ENCODE peak calls at places on chromosomes 6 and 20, in seven cellular contexts. One of them, this sample, is unnamed.

GRCh38 chr6:110828396-110828795 is 13.1 kb upstream of the CDK19 start:
- DNase-seq in SK-N-SH: no peak
- DNase-seq in H1: no peak
- DNase-seq in HCT116: no peak
- DNase-seq in GM12878: no peak
- DNase-seq in HepG2: no peak
- DNase-seq in K562: no peak
- DNase-seq in this sample: no peak

GRCh38 chr20:24781061-24781980 is 167.7 kb upstream of the CST7 start:
- DNase-seq in H1: peak
- DNase-seq in GM12878: no peak
- DNase-seq in SK-N-SH: peak
- DNase-seq in HCT116: no peak
- DNase-seq in HepG2: peak
- DNase-seq in K562: no peak
- DNase-seq in this sample: peak

GRCh38 chr6:170174771-170175643 is 115.9 kb downstream of the DLL1 start:
- DNase-seq in SK-N-SH: peak
- DNase-seq in HepG2: no peak
- DNase-seq in K562: no peak
- DNase-seq in HCT116: no peak
- DNase-seq in H1: peak
- DNase-seq in GM12878: no peak
- DNase-seq in this sample: no peak

GRCh38 chr6:130922922-130923321 is 95.7 kb downstream of the SMLR1 start:
- DNase-seq in K562: no peak
- DNase-seq in HCT116: no peak
- DNase-seq in GM12878: no peak
- DNase-seq in HepG2: no peak
- DNase-seq in H1: no peak
- DNase-seq in SK-N-SH: no peak
- DNase-seq in this sample: no peak

GRCh38 chr20:62776692-62777527 is 19.4 kb upstream of the MRGBP start:
- DNase-seq in H1: no peak
- DNase-seq in HCT116: peak
- DNase-seq in K562: peak
- DNase-seq in GM12878: peak
- DNase-seq in SK-N-SH: peak
- DNase-seq in HepG2: peak
- DNase-seq in this sample: peak

GRCh38 chr20:31757254-31757653 is 18.2 kb downstream of the TPX2 start:
- DNase-seq in H1: no peak
- DNase-seq in GM12878: no peak
- DNase-seq in K562: no peak
- DNase-seq in SK-N-SH: no peak
- DNase-seq in HCT116: no peak
- DNase-seq in HepG2: no peak
- DNase-seq in this sample: no peak

GRCh38 chr6:25173951-25174474 is 105.2 kb upstream of the CARMIL1 start:
- DNase-seq in GM12878: no peak
- DNase-seq in SK-N-SH: no peak
- DNase-seq in K562: no peak
- DNase-seq in HCT116: peak
- DNase-seq in H1: no peak
- DNase-seq in HepG2: peak
- DNase-seq in this sample: peak

GRCh38 chr6:165744515-165745228 is 81.6 kb upstream of the PDE10A start:
- DNase-seq in H1: no peak
- DNase-seq in GM12878: peak
- DNase-seq in HepG2: no peak
- DNase-seq in K562: no peak
- DNase-seq in SK-N-SH: no peak
- DNase-seq in HCT116: no peak
- DNase-seq in this sample: no peak

GRCh38 chr6:106745396-106745795 is 116.0 kb downstream of the QRSL1 start:
- DNase-seq in HepG2: peak
- DNase-seq in GM12878: no peak
- DNase-seq in K562: no peak
- DNase-seq in H1: no peak
- DNase-seq in SK-N-SH: no peak
- DNase-seq in HCT116: no peak
- DNase-seq in this sample: no peak

GRCh38 chr6:86609549-86610388 is 327.6 kb upstream of the HTR1E start:
- DNase-seq in HCT116: no peak
- DNase-seq in H1: no peak
- DNase-seq in HepG2: no peak
- DNase-seq in SK-N-SH: peak
- DNase-seq in GM12878: no peak
- DNase-seq in K562: no peak
- DNase-seq in this sample: no peak

GRCh38 chr6:18339599-18339998 is 47.6 kb upstream of the RNF144B start:
- DNase-seq in SK-N-SH: no peak
- DNase-seq in HepG2: no peak
- DNase-seq in HCT116: no peak
- DNase-seq in H1: no peak
- DNase-seq in GM12878: no peak
- DNase-seq in K562: no peak
- DNase-seq in this sample: no peak

GRCh38 chr6:5511924-5512323 is 250.6 kb downstream of the FARS2 start:
- DNase-seq in HepG2: no peak
- DNase-seq in K562: no peak
- DNase-seq in SK-N-SH: no peak
- DNase-seq in H1: no peak
- DNase-seq in HCT116: no peak
- DNase-seq in GM12878: no peak
- DNase-seq in this sample: no peak
- TF ChIP-seq JUND in HepG2: no peak
- TF ChIP-seq JUND in K562: peak
- TF ChIP-seq JUND in SK-N-SH: peak
- TF ChIP-seq JUND in H1: no peak
- TF ChIP-seq JUND in HCT116: no peak
- TF ChIP-seq JUND in GM12878: no peak
- TF ChIP-seq JUND in this sample: no peak

GRCh38 chr6:71499667-71500066 is 211.1 kb downstream of the OGFRL1 start:
- DNase-seq in K562: no peak
- DNase-seq in HCT116: no peak
- DNase-seq in H1: no peak
- DNase-seq in GM12878: no peak
- DNase-seq in HepG2: no peak
- DNase-seq in SK-N-SH: no peak
- DNase-seq in this sample: no peak

GRCh38 chr6:71498643-71499042 is 210.0 kb downstream of the OGFRL1 start:
- DNase-seq in SK-N-SH: no peak
- DNase-seq in H1: no peak
- DNase-seq in HepG2: no peak
- DNase-seq in HCT116: no peak
- DNase-seq in K562: no peak
- DNase-seq in GM12878: no peak
- DNase-seq in this sample: no peak

GRCh38 chr6:71491844-71492243 is 203.2 kb downstream of the OGFRL1 start:
- DNase-seq in K562: no peak
- DNase-seq in SK-N-SH: no peak
- DNase-seq in GM12878: no peak
- DNase-seq in H1: no peak
- DNase-seq in HCT116: no peak
- DNase-seq in HepG2: no peak
- DNase-seq in this sample: no peak

GRCh38 chr6:71492668-71493067 is 204.1 kb downstream of the OGFRL1 start:
- DNase-seq in HCT116: no peak
- DNase-seq in GM12878: no peak
- DNase-seq in SK-N-SH: no peak
- DNase-seq in HepG2: no peak
- DNase-seq in K562: no peak
- DNase-seq in H1: no peak
- DNase-seq in this sample: no peak

DNA sequence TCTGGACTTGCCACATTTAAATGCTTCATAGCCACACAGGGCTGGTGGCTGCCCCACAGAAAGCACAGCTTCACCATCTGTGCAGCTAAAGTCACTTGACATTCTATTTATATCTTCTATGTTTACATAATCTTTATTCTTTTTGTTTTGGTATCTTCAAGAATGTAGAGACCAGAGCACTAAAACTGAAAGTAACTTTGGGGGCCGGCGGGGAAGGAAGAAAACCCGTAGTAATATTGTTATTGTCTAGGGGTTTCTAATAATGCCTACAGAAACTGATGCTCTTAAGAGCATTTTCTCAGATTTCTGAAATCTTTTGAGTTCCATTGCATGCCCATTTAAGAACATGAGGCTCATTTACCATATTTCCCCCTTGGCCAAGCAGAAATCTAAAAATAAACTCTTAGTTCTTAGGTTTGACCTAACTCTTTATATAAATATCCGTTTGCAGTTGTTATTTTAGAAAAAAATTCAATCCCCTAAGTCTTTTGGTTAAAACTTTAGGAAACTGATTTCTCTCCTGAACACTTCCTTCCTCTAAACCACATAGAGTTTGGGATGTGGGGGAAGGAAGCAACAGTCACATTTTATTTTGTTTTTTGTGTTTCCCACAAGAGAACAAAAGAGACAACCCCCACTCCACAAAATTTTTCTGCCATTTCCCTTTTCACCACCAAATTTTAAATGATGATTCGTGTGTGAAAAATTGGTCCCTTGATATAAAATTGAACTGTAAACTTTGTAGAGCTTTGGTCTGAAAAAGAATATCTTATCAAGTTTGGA is 207.6 kb downstream of the OGFRL1 start:
- DNase-seq in HCT116: no peak
- DNase-seq in SK-N-SH: no peak
- DNase-seq in K562: no peak
- DNase-seq in H1: no peak
- DNase-seq in HepG2: no peak
- DNase-seq in GM12878: peak
- DNase-seq in this sample: no peak
- TF ChIP-seq JUND in HCT116: no peak
- TF ChIP-seq JUND in SK-N-SH: no peak
- TF ChIP-seq JUND in K562: no peak
- TF ChIP-seq JUND in H1: no peak
- TF ChIP-seq JUND in HepG2: no peak
- TF ChIP-seq JUND in GM12878: no peak
- TF ChIP-seq JUND in this sample: no peak

DNA sequence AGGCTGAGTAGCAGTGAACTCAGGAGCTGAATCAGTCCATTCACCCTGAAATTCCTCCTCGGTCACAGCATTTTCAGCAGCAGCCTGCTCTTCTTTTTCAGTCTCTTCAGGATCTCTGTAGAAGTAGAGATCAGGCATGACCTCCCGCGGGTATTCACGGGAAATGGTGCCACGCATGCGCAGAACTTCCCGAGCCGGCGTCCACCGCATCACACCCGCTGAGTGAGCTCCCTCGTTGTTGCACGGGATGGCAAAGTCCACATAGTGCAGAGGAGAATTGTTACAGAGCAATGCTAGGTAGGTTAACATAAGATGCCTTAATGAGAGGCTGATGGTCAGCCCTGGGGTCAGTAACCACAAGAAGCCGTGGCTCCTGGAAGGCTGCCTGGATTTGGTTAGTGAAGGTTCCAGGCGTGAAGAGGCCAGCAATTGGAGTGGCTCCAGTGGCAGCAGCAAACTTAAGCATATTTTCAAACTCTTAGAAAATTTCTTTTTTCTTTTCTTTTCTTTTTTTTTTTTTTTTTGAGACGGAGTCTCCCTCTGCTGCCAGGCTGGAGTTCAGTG is 113.5 kb upstream of the HDAC2 start:
- DNase-seq in H1: no peak
- DNase-seq in SK-N-SH: no peak
- DNase-seq in K562: no peak
- DNase-seq in GM12878: no peak
- DNase-seq in HepG2: no peak
- DNase-seq in HCT116: no peak
- DNase-seq in this sample: no peak
- TF ChIP-seq JUND in H1: no peak
- TF ChIP-seq JUND in SK-N-SH: no peak
- TF ChIP-seq JUND in K562: no peak
- TF ChIP-seq JUND in GM12878: no peak
- TF ChIP-seq JUND in HepG2: no peak
- TF ChIP-seq JUND in HCT116: no peak
- TF ChIP-seq JUND in this sample: no peak

DNA sequence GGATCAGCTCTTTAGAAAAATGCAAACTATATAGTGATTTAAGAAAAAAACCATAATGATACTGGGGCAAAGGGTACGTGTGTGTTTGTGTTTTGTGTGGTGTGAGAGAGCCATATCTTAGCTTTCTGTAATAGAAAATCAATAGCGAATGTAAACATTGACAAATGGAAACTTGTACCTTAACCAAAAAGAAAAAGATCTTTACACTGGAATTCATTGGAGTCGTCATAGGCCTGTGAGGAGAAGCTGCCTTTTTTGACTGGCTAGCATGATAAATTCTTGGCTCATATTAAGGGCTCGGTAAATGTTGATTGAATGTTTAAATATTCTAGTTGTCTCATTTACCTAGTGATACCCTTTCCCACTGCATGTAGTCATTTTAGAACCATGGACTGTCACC is 161.8 kb upstream of the ASCC3 start:
- DNase-seq in HCT116: no peak
- DNase-seq in SK-N-SH: no peak
- DNase-seq in H1: no peak
- DNase-seq in HepG2: no peak
- DNase-seq in K562: no peak
- DNase-seq in GM12878: no peak
- DNase-seq in this sample: no peak
- TF ChIP-seq JUND in HCT116: no peak
- TF ChIP-seq JUND in SK-N-SH: no peak
- TF ChIP-seq JUND in H1: no peak
- TF ChIP-seq JUND in HepG2: no peak
- TF ChIP-seq JUND in K562: no peak
- TF ChIP-seq JUND in GM12878: no peak
- TF ChIP-seq JUND in this sample: no peak

This sample was measured in T47D.